ENCODE peak calls at places on chromosomes 2 and 18, in seven cellular contexts. Q is stomach, B is adrenal gland, J is esophagus squamous epithelium, Y is breast epithelium, E is A549, I is heart left ventricle. K is an unnamed sample.

GRCh38 chr2:234674781-234675201 is 177.9 kb upstream of the ARL4C start:
- DNase-seq in Q (no peak), B (peak; percentile 65), J (no peak), I (no peak), Y (no peak), E (no peak), K (no peak)

GRCh38 chr2:67013821-67014220 is 383.3 kb upstream of the ETAA1 start:
- DNase-seq in J (no peak), E (no peak), I (no peak), Q (no peak), Y (no peak), B (no peak), K (no peak)

GRCh38 chr2:163649080-163649479 is 86.7 kb downstream of the FIGN start:
- DNase-seq in I (no peak), Q (no peak), Y (no peak), J (no peak), E (no peak), B (no peak), K (no peak)

GRCh38 chr2:35462226-35462983 is 893.2 kb upstream of the CRIM1 start:
- DNase-seq in Q (no peak), I (no peak), E (no peak), B (no peak), Y (no peak), J (no peak), K (no peak)

GRCh38 chr2:239869272-239870155 is 155.6 kb downstream of the NDUFA10 start:
- DNase-seq in J (no peak), I (no peak), Q (peak; percentile 23), E (no peak), Y (peak; percentile 39), B (peak; percentile 43), K (no peak)

GRCh38 chr2:11005032-11005431 is 93.3 kb downstream of the KCNF1 start:
- DNase-seq in Y (no peak), I (no peak), B (no peak), E (no peak), Q (no peak), J (no peak), K (no peak)

GRCh38 chr18:33115476-33115875 is 325.0 kb downstream of the CCDC178 start:
- DNase-seq in I (no peak), B (no peak), Q (no peak), E (no peak), J (no peak), Y (no peak), K (no peak)

GRCh38 chr2:95352291-95353054 is 50.0 kb upstream of the FAHD2A start:
- DNase-seq in B (peak; percentile 41), J (no peak), I (peak; percentile 8), E (no peak), Y (peak; percentile 37), Q (peak; percentile 9), K (no peak)

GRCh38 chr2:99643824-99644787 is 154.3 kb upstream of the REV1 start:
- DNase-seq in I (no peak), Q (no peak), J (no peak), B (peak; percentile 86), E (no peak), Y (no peak), K (no peak)

GRCh38 chr18:34639662-34640061 is 70.4 kb upstream of the DTNA start:
- DNase-seq in J (no peak), Q (no peak), B (no peak), E (no peak), Y (no peak), I (no peak), K (no peak)

GRCh38 chr18:28044036-28044435 is 132.9 kb downstream of the CDH2 start:
- DNase-seq in I (no peak), Q (no peak), E (no peak), B (no peak), Y (no peak), J (no peak), K (no peak)

GRCh38 chr18:41873730-41874129 is 81.3 kb upstream of the PIK3C3 start:
- DNase-seq in Q (no peak), I (no peak), J (no peak), Y (no peak), B (no peak), E (no peak), K (no peak)

GRCh38 chr18:57975805-57976204 is 68.2 kb upstream of the NEDD4L start:
- DNase-seq in B (no peak), E (no peak), I (no peak), J (no peak), Q (no peak), Y (no peak), K (no peak)

GRCh38 chr2:4979127-4979526 is 713.1 kb upstream of the SOX11 start:
- DNase-seq in Q (no peak), I (no peak), E (no peak), Y (no peak), B (no peak), J (no peak), K (no peak)

GRCh38 chr2:186129767-186130581 is 356.1 kb upstream of the ZC3H15 start:
- DNase-seq in E (no peak), B (no peak), Q (no peak), Y (no peak), J (no peak), I (no peak), K (no peak)

GRCh38 chr18:13436596-13436995 is 218.0 kb downstream of the LDLRAD4 start:
- DNase-seq in B (no peak), E (no peak), I (no peak), Q (no peak), J (no peak), Y (no peak), K (no peak)

GRCh38 chr2:113218283-113219091 is 44.7 kb downstream of the PSD4 start:
- DNase-seq in J (no peak), Q (no peak), I (no peak), Y (no peak), B (peak; percentile 92), E (peak; percentile 86), K (no peak)

GRCh38 chr18:50720281-50720680 is 99.5 kb downstream of the MRO start:
- DNase-seq in B (no peak), Q (no peak), J (no peak), E (no peak), I (no peak), Y (no peak), K (no peak)

GRCh38 chr18:3982541-3982940 is 472.6 kb downstream of the DLGAP1 start:
- DNase-seq in I (no peak), B (no peak), J (no peak), Y (no peak), Q (no peak), E (no peak), K (no peak)

GRCh38 chr18:49560277-49561126 is 1.4 kb upstream of the LIPG start:
- DNase-seq in J (no peak), E (no peak), Y (no peak), I (no peak), B (no peak), Q (no peak), K (no peak)

GRCh38 chr2:20352230-20353216 is 1.9 kb upstream of the PUM2 start:
- DNase-seq in Y (no peak), Q (no peak), J (no peak), E (no peak), B (no peak), I (no peak), K (no peak)
- TF ChIP-seq POLR2A in Y (no peak), Q (no peak), J (no peak), E (no peak), B (no peak), I (no peak), K (no peak)

DNA sequence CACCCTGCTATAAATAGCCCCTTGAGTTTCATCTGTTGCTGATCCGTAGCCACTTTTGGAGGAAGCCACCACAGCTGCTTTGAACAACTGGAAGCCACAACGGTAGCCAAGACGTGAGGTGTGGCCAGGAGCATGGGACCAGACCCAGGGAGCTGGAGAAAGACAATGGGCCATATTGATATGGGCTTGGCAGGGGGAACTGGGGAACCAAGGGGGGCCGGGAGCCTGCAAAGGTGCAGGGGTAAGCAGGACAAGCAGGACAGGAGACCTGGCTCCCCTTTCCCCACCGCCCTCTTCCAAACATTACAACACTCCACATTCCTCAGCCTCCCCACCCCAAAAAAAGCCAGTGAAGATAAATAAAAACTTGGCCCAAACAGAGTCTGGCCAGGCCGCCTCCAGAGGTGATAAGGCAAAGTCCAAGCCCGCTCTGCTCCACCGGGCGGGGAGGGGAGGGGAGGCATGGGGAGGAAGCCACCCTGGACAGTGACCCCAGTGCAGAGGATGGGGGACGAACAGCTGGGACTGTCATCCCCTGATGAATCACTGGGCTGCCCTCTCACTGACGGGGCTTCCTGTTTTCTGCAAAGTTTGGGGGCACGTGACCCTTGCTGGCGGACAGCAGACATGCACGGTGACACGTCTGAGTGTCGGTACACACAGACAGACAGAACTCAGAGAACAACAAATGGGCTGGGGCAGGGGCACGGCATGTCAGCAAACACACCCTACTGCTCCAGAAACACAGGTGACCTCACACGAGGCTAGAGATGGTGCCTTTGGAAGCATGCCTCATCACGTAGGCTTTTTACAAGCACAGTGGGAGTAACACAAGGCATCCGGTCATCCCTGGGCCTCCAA is 100.3 kb downstream of the TNS1 start:
- DNase-seq in I (peak; percentile 86), J (no peak), Q (peak; percentile 84), Y (no peak), E (peak; percentile 39), B (peak; percentile 97), K (no peak)
- TF ChIP-seq POLR2A in I (no peak), J (no peak), Q (no peak), Y (no peak), E (no peak), B (peak; percentile 60), K (no peak)

GRCh38 chr2:189783927-189784867 is at the start of the genes ORMDL1 and PMS1:
- DNase-seq in I (peak; percentile 97), B (peak; percentile 97), Y (peak; percentile 94), E (peak; percentile 82), J (peak; percentile 73), Q (peak; percentile 97), K (peak; percentile 77)
- TF ChIP-seq POLR2A in I (no peak), B (peak; percentile 97), Y (peak; percentile 64), E (peak; percentile 78), J (no peak), Q (peak; percentile 91), K (peak; percentile 95)

GRCh38 chr2:21097331-21097730 is 26.4 kb upstream of the TDRD15 start:
- DNase-seq in B (no peak), Q (no peak), I (no peak), J (no peak), E (no peak), Y (no peak), K (no peak)

GRCh38 chr2:21095714-21096113 is 28.1 kb upstream of the TDRD15 start:
- DNase-seq in Q (no peak), J (no peak), Y (no peak), I (no peak), B (no peak), E (no peak), K (no peak)

GRCh38 chr2:21095178-21095577 is 28.6 kb upstream of the TDRD15 start:
- DNase-seq in E (no peak), B (no peak), J (no peak), Y (no peak), Q (no peak), I (no peak), K (no peak)

GRCh38 chr2:21096458-21096857 is 27.3 kb upstream of the TDRD15 start:
- DNase-seq in B (no peak), I (no peak), J (no peak), Y (no peak), E (no peak), Q (no peak), K (no peak)

DNA sequence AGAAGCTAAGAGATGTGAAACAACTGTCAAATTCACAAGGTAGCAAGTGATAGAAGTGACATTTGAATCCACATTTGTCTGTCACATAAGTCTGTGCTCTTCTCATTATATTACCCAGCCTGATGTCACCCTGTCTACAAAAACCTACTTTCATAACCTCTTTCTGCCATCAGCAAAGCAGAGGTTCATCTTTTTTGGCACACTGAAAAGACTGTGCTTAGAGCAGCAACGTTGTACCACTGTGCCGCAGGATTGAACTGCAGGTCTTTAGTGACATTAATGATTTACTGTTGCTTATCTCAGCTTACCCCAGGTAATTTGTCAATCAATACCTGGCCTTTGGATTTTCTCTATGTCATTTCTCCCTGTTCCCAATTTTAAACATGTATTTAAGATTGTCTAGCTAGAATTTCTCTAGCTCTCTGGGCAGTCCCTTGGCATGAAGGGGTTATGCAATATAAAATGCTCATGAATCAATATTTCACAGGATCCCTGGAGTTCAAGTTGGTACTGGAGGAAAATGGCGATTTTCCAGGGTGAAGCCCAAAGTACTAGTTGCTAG is 31.4 kb upstream of the TDRD15 start:
- DNase-seq in Q (no peak), Y (no peak), B (no peak), J (no peak), E (no peak), I (no peak), K (no peak)
- TF ChIP-seq POLR2A in Q (no peak), Y (no peak), B (no peak), J (no peak), E (no peak), I (no peak), K (no peak)

K was measured in GM12891.